ENCODE peak calls at places on chromosomes 3 and 15, in six cellular contexts. One of them, this sample, is unnamed.
A peak's percentile ranks its signal among the peaks of the same experiment; 100 is the strongest.

GRCh38 chr3:160129459-160130061 is 95.7 kb upstream of the C3orf80 start:
- DNase-seq in progenitor cell of endocrine pancreas: no peak
- DNase-seq in ACHN: peak; percentile 51
- DNase-seq in amniotic stem cell: peak; percentile 61
- DNase-seq in stimulated activated CD4-positive, alpha-beta T cell treated with anti-CD3 and anti-CD28 coated beads, Interleukin-1b, Interleukin-23, amount 100 ng/mL, for 48 hours: no peak
- DNase-seq in activated effector memory CD4-positive, alpha-beta T cell treated with anti-CD3 and anti-CD28 coated beads, Interleukin-2, amount 50 U/mL, for 16 hours: no peak
- DNase-seq in this sample: no peak

GRCh38 chr3:195164573-195165263 is 106.2 kb downstream of the XXYLT1 start:
- DNase-seq in ACHN: no peak
- DNase-seq in progenitor cell of endocrine pancreas: no peak
- DNase-seq in stimulated activated CD4-positive, alpha-beta T cell treated with anti-CD3 and anti-CD28 coated beads, Interleukin-1b, Interleukin-23, amount 100 ng/mL, for 48 hours: no peak
- DNase-seq in amniotic stem cell: no peak
- DNase-seq in activated effector memory CD4-positive, alpha-beta T cell treated with anti-CD3 and anti-CD28 coated beads, Interleukin-2, amount 50 U/mL, for 16 hours: no peak
- DNase-seq in this sample: no peak

GRCh38 chr15:56910801-56911200 is 7.6 kb upstream of the TCF12 start:
- DNase-seq in amniotic stem cell: no peak
- DNase-seq in stimulated activated CD4-positive, alpha-beta T cell treated with anti-CD3 and anti-CD28 coated beads, Interleukin-1b, Interleukin-23, amount 100 ng/mL, for 48 hours: no peak
- DNase-seq in activated effector memory CD4-positive, alpha-beta T cell treated with anti-CD3 and anti-CD28 coated beads, Interleukin-2, amount 50 U/mL, for 16 hours: no peak
- DNase-seq in progenitor cell of endocrine pancreas: no peak
- DNase-seq in ACHN: no peak
- DNase-seq in this sample: no peak

GRCh38 chr3:50295553-50296166 is 3.4 kb upstream of the IFRD2 start:
- DNase-seq in amniotic stem cell: no peak
- DNase-seq in activated effector memory CD4-positive, alpha-beta T cell treated with anti-CD3 and anti-CD28 coated beads, Interleukin-2, amount 50 U/mL, for 16 hours: no peak
- DNase-seq in ACHN: no peak
- DNase-seq in progenitor cell of endocrine pancreas: no peak
- DNase-seq in stimulated activated CD4-positive, alpha-beta T cell treated with anti-CD3 and anti-CD28 coated beads, Interleukin-1b, Interleukin-23, amount 100 ng/mL, for 48 hours: no peak
- DNase-seq in this sample: no peak

GRCh38 chr15:75904241-75904631 is 558 bp downstream of the FBXO22 start:
- DNase-seq in progenitor cell of endocrine pancreas: peak; percentile 23
- DNase-seq in amniotic stem cell: no peak
- DNase-seq in stimulated activated CD4-positive, alpha-beta T cell treated with anti-CD3 and anti-CD28 coated beads, Interleukin-1b, Interleukin-23, amount 100 ng/mL, for 48 hours: peak; percentile 35
- DNase-seq in ACHN: peak; percentile 33
- DNase-seq in activated effector memory CD4-positive, alpha-beta T cell treated with anti-CD3 and anti-CD28 coated beads, Interleukin-2, amount 50 U/mL, for 16 hours: no peak
- DNase-seq in this sample: no peak

GRCh38 chr15:76840830-76841460 is 64.2 kb downstream of the SCAPER start:
- DNase-seq in amniotic stem cell: no peak
- DNase-seq in progenitor cell of endocrine pancreas: no peak
- DNase-seq in activated effector memory CD4-positive, alpha-beta T cell treated with anti-CD3 and anti-CD28 coated beads, Interleukin-2, amount 50 U/mL, for 16 hours: no peak
- DNase-seq in ACHN: peak; percentile 44
- DNase-seq in stimulated activated CD4-positive, alpha-beta T cell treated with anti-CD3 and anti-CD28 coated beads, Interleukin-1b, Interleukin-23, amount 100 ng/mL, for 48 hours: no peak
- DNase-seq in this sample: no peak

GRCh38 chr3:192422321-192422997 is 304.9 kb downstream of the FGF12 start:
- DNase-seq in progenitor cell of endocrine pancreas: no peak
- DNase-seq in amniotic stem cell: no peak
- DNase-seq in ACHN: peak; percentile 39
- DNase-seq in activated effector memory CD4-positive, alpha-beta T cell treated with anti-CD3 and anti-CD28 coated beads, Interleukin-2, amount 50 U/mL, for 16 hours: no peak
- DNase-seq in stimulated activated CD4-positive, alpha-beta T cell treated with anti-CD3 and anti-CD28 coated beads, Interleukin-1b, Interleukin-23, amount 100 ng/mL, for 48 hours: no peak
- DNase-seq in this sample: no peak

GRCh38 chr3:134911611-134912604 is 116.8 kb downstream of the EPHB1 start:
- DNase-seq in amniotic stem cell: no peak
- DNase-seq in activated effector memory CD4-positive, alpha-beta T cell treated with anti-CD3 and anti-CD28 coated beads, Interleukin-2, amount 50 U/mL, for 16 hours: peak; percentile 53
- DNase-seq in ACHN: no peak
- DNase-seq in progenitor cell of endocrine pancreas: no peak
- DNase-seq in stimulated activated CD4-positive, alpha-beta T cell treated with anti-CD3 and anti-CD28 coated beads, Interleukin-1b, Interleukin-23, amount 100 ng/mL, for 48 hours: no peak
- DNase-seq in this sample: peak; percentile 45